ENCODE peak calls at places on chromosomes 13 and 19, in five cellular contexts. S is right lobe of liver, Z is breast epithelium, E is tibial nerve, B is body of pancreas. T is an unnamed sample.
A peak's percentile ranks its signal among the peaks of the same experiment; 100 is the strongest.

GRCh38 chr19:23075031-23075733 is 41.6 kb upstream of the ZNF730 start:
- DNase-seq in S (no peak), Z (no peak), E (no peak), B (peak; percentile 28), T (no peak)

GRCh38 chr19:41325947-41326706 is 16.2 kb downstream of the CCDC97 start:
- DNase-seq in S (no peak), Z (no peak), E (no peak), B (peak; percentile 41), T (no peak)

GRCh38 chr13:26488236-26489028 is 69.1 kb upstream of the WASF3 start:
- DNase-seq in S (no peak), Z (no peak), E (no peak), B (no peak), T (peak; percentile 81)

GRCh38 chr13:109715902-109716301 is 70.5 kb downstream of the IRS2 start:
- DNase-seq in S (peak; percentile 78), Z (no peak), E (peak; percentile 53), B (peak; percentile 50), T (peak; percentile 84)

GRCh38 chr19:43124360-43124759 is 41.9 kb upstream of the PSG2 start:
- DNase-seq in S (no peak), Z (no peak), E (no peak), B (no peak), T (no peak)

GRCh38 chr19:47414469-47414868 is 4.9 kb downstream of the MEIS3 start:
- DNase-seq in S (no peak), Z (no peak), E (no peak), B (no peak), T (no peak)

GRCh38 chr13:78067290-78067689 is 148.7 kb upstream of the EDNRB start:
- DNase-seq in S (no peak), Z (no peak), E (no peak), B (no peak), T (no peak)

GRCh38 chr13:79485014-79485441 is 4.1 kb downstream of the NDFIP2 start:
- DNase-seq in S (no peak), Z (no peak), E (no peak), B (peak; percentile 80), T (no peak)

GRCh38 chr13:44146162-44146561 is 227.5 kb upstream of the SERP2 start:
- DNase-seq in S (no peak), Z (no peak), E (peak; percentile 3), B (no peak), T (no peak)

GRCh38 chr13:39133781-39134180 is 95.5 kb downstream of the NHLRC3 start:
- DNase-seq in S (no peak), Z (no peak), E (no peak), B (no peak), T (no peak)

GRCh38 chr19:46015080-46015960 is 7.5 kb downstream of the PGLYRP1 start:
- DNase-seq in S (peak; percentile 80), Z (peak; percentile 71), E (no peak), B (peak; percentile 88), T (no peak)

GRCh38 chr13:34044660-34045080 is 226.7 kb downstream of the RFC3 start:
- DNase-seq in S (no peak), Z (no peak), E (no peak), B (no peak), T (no peak)

GRCh38 chr13:93709511-93710244 is 483.1 kb downstream of the GPC6 start:
- DNase-seq in S (no peak), Z (no peak), E (no peak), B (no peak), T (no peak)

GRCh38 chr13:44809152-44809551 is 180.1 kb downstream of the NUFIP1 start:
- DNase-seq in S (no peak), Z (no peak), E (no peak), B (no peak), T (no peak)

GRCh38 chr13:22176968-22177545 is 506.2 kb downstream of the FGF9 start:
- DNase-seq in S (no peak), Z (no peak), E (no peak), B (no peak), T (no peak)

GRCh38 chr13:113658836-113659235 is 838 bp upstream of the ATP4B start:
- DNase-seq in S (peak; percentile 32), Z (peak; percentile 37), E (no peak), B (no peak), T (no peak)

GRCh38 chr13:113661506-113661905 is 3.5 kb upstream of the ATP4B start:
- DNase-seq in S (no peak), Z (no peak), E (no peak), B (no peak), T (no peak)

GRCh38 chr13:113660066-113660465 is 2.1 kb upstream of the ATP4B start:
- DNase-seq in S (peak; percentile 22), Z (peak; percentile 20), E (no peak), B (no peak), T (no peak)

GRCh38 chr13:113657851-113658741 is at the start of gene ATP4B:
- DNase-seq in S (peak; percentile 45), Z (peak; percentile 45), E (no peak), B (no peak), T (no peak)

DNA sequence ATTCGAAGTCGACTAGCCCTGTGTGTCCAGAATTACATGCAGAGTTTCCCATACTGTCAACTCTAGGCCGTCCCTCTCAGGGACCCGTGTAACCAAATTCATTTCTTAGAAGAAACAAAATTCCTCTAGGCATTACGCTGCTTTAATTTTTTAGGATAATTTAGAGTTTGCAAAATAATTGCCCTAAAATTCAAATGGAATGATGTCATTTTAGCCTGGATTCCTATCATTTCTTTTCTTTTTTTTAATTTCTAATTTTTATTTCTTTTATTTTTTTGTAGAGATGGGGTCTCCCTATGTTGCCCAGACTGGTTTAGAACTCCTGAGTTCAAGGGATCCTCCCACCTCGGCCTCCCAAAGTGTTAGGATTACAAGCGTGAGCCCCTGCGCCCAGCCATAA is 1.3 kb upstream of the ATP4B start:
- DNase-seq in S (no peak), Z (no peak), E (no peak), B (no peak), T (no peak)
- TF ChIP-seq POLR2A in S (no peak), Z (no peak), E (no peak), B (no peak), T (no peak)

GRCh38 chr19:6241680-6242079 is 38.1 kb downstream of the MLLT1 start:
- DNase-seq in S (peak; percentile 54), Z (no peak), E (peak; percentile 36), B (peak; percentile 50), T (no peak)

GRCh38 chr19:6241056-6241455 is 38.7 kb downstream of the MLLT1 start:
- DNase-seq in S (peak; percentile 44), Z (no peak), E (no peak), B (no peak), T (no peak)

GRCh38 chr19:6239401-6239844 is 40.4 kb downstream of the MLLT1 start:
- DNase-seq in S (no peak), Z (no peak), E (no peak), B (no peak), T (no peak)

GRCh38 chr19:6239871-6240676 is 39.7 kb downstream of the MLLT1 start:
- DNase-seq in S (peak; percentile 54), Z (no peak), E (no peak), B (no peak), T (no peak)

GRCh38 chr19:6242677-6243076 is 37.1 kb downstream of the MLLT1 start:
- DNase-seq in S (peak; percentile 32), Z (no peak), E (no peak), B (no peak), T (no peak)
- H3K4me1 ChIP-seq in S (peaks cover 7% of the 10 kb centered on the region), Z (peaks cover 9% of the 10 kb centered on the region), E (peaks cover 55% of the 10 kb centered on the region), B (peaks cover 45% of the 10 kb centered on the region), T (peaks cover 70% of the 10 kb centered on the region)

GRCh38 chr19:13880059-13880672 is 3.2 kb downstream of the NANOS3 start:
- DNase-seq in S (peak; percentile 97), Z (peak; percentile 98), E (peak; percentile 99), B (peak; percentile 98), T (peak; percentile 97)
- H3K27ac ChIP-seq in S (peak overlapping the region; percentile 75), Z (peak overlapping the region; percentile 97), E (peak overlapping the region; percentile 87), B (peak overlapping the region; percentile 90), T (peak overlapping the region; percentile 83)

GRCh38 chr19:49590071-49590970 is 661 bp upstream of the PRR12 start:
- DNase-seq in S (peak; percentile 98), Z (peak; percentile 98), E (peak; percentile 90), B (peak; percentile 99), T (peak; percentile 96)
- TF ChIP-seq POLR2A in S (peak; percentile 80), Z (no peak), E (peak; percentile 33), B (peak; percentile 82), T (peak; percentile 24)

T was measured in vagina.